ENCODE peak calls at places on chromosomes 7 and 10, in eight cellular contexts. V is posterior vena cava, H is left lobe of liver, O is kidney glomerular epithelial cell, C is neural progenitor cell, S is frontal cortex, E is nephron progenitor cell, I is A549. G is an unnamed sample.

GRCh38 chr7:39085189-39085588 is 107.5 kb downstream of the POU6F2 start:
- DNase-seq in E (no peak), H (no peak), O (no peak), V (no peak), C (no peak), I (no peak), S (no peak), G (no peak)

GRCh38 chr7:725223-726005 is 1.1 kb upstream of the DNAAF5 start:
- DNase-seq in E (no peak), V (peak; percentile 8), H (no peak), I (no peak), S (no peak), C (no peak), O (peak; percentile 23), G (no peak)

GRCh38 chr10:17122052-17122451 is 7.6 kb downstream of the CUBN start:
- DNase-seq in V (no peak), E (no peak), H (no peak), O (no peak), I (no peak), S (no peak), C (no peak), G (no peak)

GRCh38 chr10:42553064-42553407 is 85.3 kb downstream of the ZNF33B start:
- DNase-seq in C (no peak), S (no peak), V (no peak), O (no peak), I (no peak), H (no peak), E (no peak), G (no peak)

GRCh38 chr10:24762161-24762924 is 38.7 kb upstream of the ARHGAP21 start:
- DNase-seq in C (no peak), E (no peak), O (no peak), H (no peak), S (no peak), V (no peak), I (no peak), G (no peak)

GRCh38 chr10:125084191-125085186 is 75.9 kb downstream of the CTBP2 start:
- DNase-seq in E (no peak), V (peak; percentile 88), O (peak; percentile 89), I (peak; percentile 99), C (no peak), H (peak; percentile 94), S (no peak), G (no peak)

GRCh38 chr10:58608356-58608755 is 95.7 kb downstream of the BICC1 start:
- DNase-seq in S (no peak), I (no peak), V (no peak), O (peak; percentile 62), C (no peak), E (no peak), H (no peak), G (no peak)

GRCh38 chr10:1715821-1716220 is 21.5 kb downstream of the ADARB2 start:
- DNase-seq in C (peak; percentile 75), S (no peak), V (no peak), H (no peak), O (no peak), I (peak; percentile 31), E (peak; percentile 40), G (peak; percentile 6)

GRCh38 chr10:102068216-102068615 is 3.1 kb downstream of the HPS6 start:
- DNase-seq in O (no peak), S (no peak), C (no peak), V (peak; percentile 78), E (no peak), H (no peak), I (no peak), G (no peak)

GRCh38 chr7:81715984-81716588 is 53.8 kb downstream of the HGF start:
- DNase-seq in E (no peak), O (peak; percentile 44), V (no peak), I (no peak), C (peak; percentile 26), H (no peak), S (no peak), G (no peak)

GRCh38 chr7:36509962-36510361 is 120.3 kb downstream of the ANLN start:
- DNase-seq in V (no peak), H (no peak), C (no peak), O (no peak), E (no peak), I (no peak), S (no peak), G (no peak)

GRCh38 chr7:262251-262572 is 27.8 kb upstream of the FOXL3 start:
- DNase-seq in H (no peak), O (no peak), S (no peak), C (no peak), V (peak; percentile 70), I (no peak), E (no peak), G (no peak)

GRCh38 chr7:99308461-99309074 is 17.1 kb upstream of the ARPC1A start:
- DNase-seq in S (no peak), H (no peak), C (no peak), O (no peak), E (no peak), I (no peak), V (peak; percentile 58), G (no peak)

GRCh38 chr7:4682621-4683042 is 537 bp downstream of the FOXK1 start:
- DNase-seq in H (peak; percentile 64), C (no peak), I (no peak), O (no peak), S (peak; percentile 52), V (peak; percentile 88), E (peak; percentile 49), G (peak; percentile 31)

GRCh38 chr10:14605231-14605925 is 169.3 kb downstream of the FAM107B start:
- DNase-seq in O (peak; percentile 47), C (peak; percentile 69), V (no peak), S (no peak), E (no peak), H (no peak), I (no peak), G (no peak)

GRCh38 chr7:77799078-77799964 is 748 bp downstream of the PHTF2 start:
- DNase-seq in O (no peak), V (peak; percentile 87), I (peak; percentile 18), H (no peak), S (peak; percentile 25), E (peak; percentile 76), C (peak; percentile 77), G (peak; percentile 15)

GRCh38 chr7:151248191-151249033 is at the start of gene SMARCD3:
- DNase-seq in E (peak; percentile 85), H (peak; percentile 64), C (peak; percentile 94), V (no peak), S (peak; percentile 86), O (peak; percentile 53), I (peak; percentile 51), G (no peak)

GRCh38 chr10:7488418-7488829 is 77.6 kb upstream of the SFMBT2 start:
- DNase-seq in V (no peak), S (no peak), O (no peak), E (no peak), I (no peak), C (no peak), H (no peak), G (no peak)

GRCh38 chr7:149525280-149525679 is 27.7 kb upstream of the ZNF746 start:
- DNase-seq in V (no peak), C (no peak), O (no peak), H (no peak), S (no peak), I (no peak), E (no peak), G (no peak)

GRCh38 chr7:23967949-23968599 is 258.1 kb downstream of the STK31 start:
- DNase-seq in S (no peak), H (no peak), I (no peak), V (no peak), E (no peak), O (no peak), C (peak; percentile 29), G (no peak)

GRCh38 chr10:119306514-119306951 is 99.2 kb downstream of the GRK5 start:
- DNase-seq in C (no peak), S (no peak), O (no peak), H (no peak), E (no peak), V (no peak), I (peak; percentile 85), G (peak; percentile 64)

GRCh38 chr7:7405461-7405860 is 130.2 kb downstream of the COL28A1 start:
- DNase-seq in C (no peak), S (no peak), E (no peak), V (no peak), I (no peak), O (no peak), H (no peak), G (no peak)

GRCh38 chr7:127865466-127865865 is 165.8 kb downstream of the LRRC4 start:
- DNase-seq in H (no peak), S (no peak), V (no peak), O (peak; percentile 77), I (no peak), C (no peak), E (no peak), G (no peak)

GRCh38 chr10:110392860-110393732 is 88.4 kb upstream of the SMNDC1 start:
- DNase-seq in H (no peak), E (no peak), I (no peak), S (no peak), C (peak; percentile 71), V (no peak), O (no peak), G (no peak)

GRCh38 chr7:114160925-114161324 is 242.1 kb upstream of the PPP1R3A start:
- DNase-seq in S (no peak), C (no peak), E (no peak), I (no peak), V (no peak), H (no peak), O (no peak), G (no peak)

GRCh38 chr10:68247931-68248330 is 16.0 kb upstream of the ATOH7 start:
- DNase-seq in V (no peak), O (no peak), H (no peak), S (no peak), I (no peak), C (no peak), E (no peak), G (no peak)

GRCh38 chr10:22503315-22504090 is 158.2 kb downstream of the SPAG6 start:
- DNase-seq in S (no peak), H (no peak), I (peak; percentile 12), V (no peak), C (no peak), O (no peak), E (peak; percentile 19), G (no peak)

GRCh38 chr7:151308791-151309190 is 32.8 kb upstream of the NUB1 start:
- DNase-seq in V (peak; percentile 43), H (peak; percentile 39), O (no peak), I (no peak), S (no peak), E (no peak), C (no peak), G (no peak)

GRCh38 chr10:93415693-93416092 is 66.4 kb downstream of the MYOF start:
- DNase-seq in O (no peak), C (no peak), I (no peak), V (peak; percentile 5), S (no peak), H (no peak), E (no peak), G (no peak)

GRCh38 chr7:91915401-91916067 is 25.1 kb upstream of the AKAP9 start:
- DNase-seq in S (no peak), H (no peak), O (no peak), I (no peak), C (no peak), E (no peak), V (no peak), G (no peak)

GRCh38 chr7:108417926-108418325 is 38.3 kb downstream of the NRCAM start:
- DNase-seq in S (no peak), E (no peak), O (no peak), I (no peak), V (no peak), C (no peak), H (no peak), G (no peak)

GRCh38 chr10:111211756-111212155 is 134.9 kb downstream of the ADRA2A start:
- DNase-seq in E (no peak), S (no peak), O (no peak), H (no peak), I (no peak), V (no peak), C (no peak), G (no peak)

GRCh38 chr10:3805227-3805790 is 20.3 kb upstream of the KLF6 start:
- DNase-seq in E (no peak), H (no peak), I (no peak), V (no peak), O (peak; percentile 79), S (no peak), C (no peak), G (no peak)

GRCh38 chr7:100612730-100613446 is 548 bp downstream of the MOSPD3 start:
- DNase-seq in I (no peak), C (peak; percentile 62), H (no peak), V (peak; percentile 85), S (no peak), O (no peak), E (peak; percentile 38), G (no peak)

G was measured in stimulated activated CD8-positive, alpha-beta memory T cell treated with anti-CD3 and anti-CD28 coated beads, Interleukin-15, amount 100 ng/mL, for 48 hours.